ENCODE peak calls at places on chromosome 18, in six cellular contexts. P, U, S, D, L and A are unnamed samples.
A peak's percentile ranks its signal among the peaks of the same experiment; 100 is the strongest.

GRCh38 chr18:13447621-13448020 is 229.1 kb downstream of the LDLRAD4 start:
- DNase-seq in L (peak; percentile 84), D (no peak), S (no peak), P (no peak), U (peak; percentile 23), A (no peak)

GRCh38 chr18:79199691-79200374 is 130.6 kb downstream of the ATP9B start:
- DNase-seq in P (no peak), U (no peak), L (no peak), S (no peak), D (no peak), A (peak; percentile 58)

GRCh38 chr18:49655266-49656097 is 93.6 kb downstream of the LIPG start:
- DNase-seq in S (no peak), U (no peak), D (no peak), L (no peak), P (no peak), A (no peak)

GRCh38 chr18:47175283-47175894 is 775 bp downstream of the IER3IP1 start:
- DNase-seq in U (no peak), D (no peak), L (peak; percentile 59), S (no peak), P (no peak), A (no peak)

GRCh38 chr18:984004-984403 is 79.3 kb downstream of the ADCYAP1 start:
- DNase-seq in P (no peak), L (no peak), D (no peak), U (no peak), S (no peak), A (no peak)

GRCh38 chr18:48600746-48601090 is 61.9 kb downstream of the CTIF start:
- DNase-seq in L (no peak), U (no peak), P (no peak), D (no peak), S (no peak), A (no peak)

GRCh38 chr18:75203456-75204261 is 5.3 kb downstream of the PTGR3 start:
- DNase-seq in P (no peak), S (no peak), D (no peak), U (no peak), L (peak; percentile 76), A (no peak)

GRCh38 chr18:74715865-74716712 is 118.4 kb downstream of the ZNF407 start:
- DNase-seq in U (no peak), L (no peak), S (no peak), P (no peak), D (no peak), A (no peak)

GRCh38 chr18:73688851-73689659 is 458.6 kb downstream of the FBXO15 start:
- DNase-seq in S (no peak), D (peak; percentile 89), P (peak; percentile 3), U (no peak), L (no peak), A (peak; percentile 98)